ENCODE peak calls at places on chromosomes 4 and X, in seven cellular contexts. One of them, this sample, is unnamed.

GRCh38 chr4:56668267-56668666 is 12.8 kb downstream of the HOPX start:
- DNase-seq in mucosa of descending colon: no peak
- DNase-seq in pancreas: no peak
- DNase-seq in MM.1S: peak; percentile 32
- DNase-seq in cardiac muscle cell: peak; percentile 47
- DNase-seq in HepG2: no peak
- DNase-seq in tibial artery: no peak
- DNase-seq in this sample: no peak

GRCh38 chr4:94550352-94550751 is 98.6 kb downstream of the PDLIM5 start:
- DNase-seq in mucosa of descending colon: no peak
- DNase-seq in pancreas: no peak
- DNase-seq in MM.1S: no peak
- DNase-seq in cardiac muscle cell: peak; percentile 50
- DNase-seq in HepG2: no peak
- DNase-seq in tibial artery: no peak
- DNase-seq in this sample: no peak

GRCh38 chr4:38560340-38560739 is 103.7 kb upstream of the KLF3 start:
- DNase-seq in mucosa of descending colon: no peak
- DNase-seq in pancreas: no peak
- DNase-seq in MM.1S: no peak
- DNase-seq in cardiac muscle cell: no peak
- DNase-seq in HepG2: no peak
- DNase-seq in tibial artery: no peak
- DNase-seq in this sample: no peak

GRCh38 chrX:120697053-120697452 is 67.2 kb upstream of the C1GALT1C1 start:
- DNase-seq in mucosa of descending colon: no peak
- DNase-seq in pancreas: no peak
- DNase-seq in MM.1S: peak; percentile 97
- DNase-seq in cardiac muscle cell: no peak
- DNase-seq in HepG2: no peak
- DNase-seq in tibial artery: no peak
- DNase-seq in this sample: no peak

GRCh38 chr4:139184129-139184528 is 7.1 kb upstream of the ELF2 start:
- DNase-seq in mucosa of descending colon: no peak
- DNase-seq in pancreas: no peak
- DNase-seq in MM.1S: peak; percentile 68
- DNase-seq in cardiac muscle cell: no peak
- DNase-seq in HepG2: no peak
- DNase-seq in tibial artery: no peak
- DNase-seq in this sample: no peak

GRCh38 chr4:6308890-6309643 is 39.4 kb downstream of the WFS1 start:
- DNase-seq in mucosa of descending colon: peak; percentile 42
- DNase-seq in pancreas: no peak
- DNase-seq in MM.1S: no peak
- DNase-seq in cardiac muscle cell: peak; percentile 63
- DNase-seq in HepG2: peak; percentile 79
- DNase-seq in tibial artery: no peak
- DNase-seq in this sample: peak; percentile 82

GRCh38 chrX:18179446-18179845 is 41.2 kb downstream of the BEND2 start:
- DNase-seq in mucosa of descending colon: no peak
- DNase-seq in pancreas: no peak
- DNase-seq in MM.1S: no peak
- DNase-seq in cardiac muscle cell: no peak
- DNase-seq in HepG2: no peak
- DNase-seq in tibial artery: no peak
- DNase-seq in this sample: no peak

GRCh38 chrX:40145670-40146470 is 48.1 kb upstream of the BCOR start:
- DNase-seq in mucosa of descending colon: peak; percentile 23
- DNase-seq in pancreas: no peak
- DNase-seq in MM.1S: no peak
- DNase-seq in cardiac muscle cell: no peak
- DNase-seq in HepG2: no peak
- DNase-seq in tibial artery: no peak
- DNase-seq in this sample: no peak

GRCh38 chrX:115232933-115233496 is 881 bp downstream of the LRCH2 start:
- DNase-seq in mucosa of descending colon: no peak
- DNase-seq in pancreas: no peak
- DNase-seq in MM.1S: no peak
- DNase-seq in cardiac muscle cell: no peak
- DNase-seq in HepG2: no peak
- DNase-seq in tibial artery: no peak
- DNase-seq in this sample: no peak

GRCh38 chr4:61994036-61994435 is 793.9 kb downstream of the ADGRL3 start:
- DNase-seq in mucosa of descending colon: peak; percentile 25
- DNase-seq in pancreas: no peak
- DNase-seq in MM.1S: no peak
- DNase-seq in cardiac muscle cell: no peak
- DNase-seq in HepG2: no peak
- DNase-seq in tibial artery: no peak
- DNase-seq in this sample: no peak

GRCh38 chr4:3659131-3659530 is 107.1 kb upstream of the ADRA2C start:
- DNase-seq in mucosa of descending colon: no peak
- DNase-seq in pancreas: no peak
- DNase-seq in MM.1S: no peak
- DNase-seq in cardiac muscle cell: no peak
- DNase-seq in HepG2: no peak
- DNase-seq in tibial artery: no peak
- DNase-seq in this sample: no peak

GRCh38 chr4:76449362-76449767 is 14.3 kb downstream of the SHROOM3 start:
- DNase-seq in mucosa of descending colon: no peak
- DNase-seq in pancreas: no peak
- DNase-seq in MM.1S: no peak
- DNase-seq in cardiac muscle cell: no peak
- DNase-seq in HepG2: no peak
- DNase-seq in tibial artery: no peak
- DNase-seq in this sample: no peak

GRCh38 chr4:184282251-184282713 is 64.6 kb upstream of the ENPP6 start:
- DNase-seq in mucosa of descending colon: peak; percentile 77
- DNase-seq in pancreas: no peak
- DNase-seq in MM.1S: peak; percentile 90
- DNase-seq in cardiac muscle cell: no peak
- DNase-seq in HepG2: peak; percentile 61
- DNase-seq in tibial artery: no peak
- DNase-seq in this sample: no peak

GRCh38 chr4:184283659-184284335 is 66.1 kb upstream of the ENPP6 start:
- DNase-seq in mucosa of descending colon: peak; percentile 52
- DNase-seq in pancreas: no peak
- DNase-seq in MM.1S: peak; percentile 58
- DNase-seq in cardiac muscle cell: no peak
- DNase-seq in HepG2: no peak
- DNase-seq in tibial artery: no peak
- DNase-seq in this sample: no peak

GRCh38 chr4:184281231-184282139 is 63.8 kb upstream of the ENPP6 start:
- DNase-seq in mucosa of descending colon: no peak
- DNase-seq in pancreas: no peak
- DNase-seq in MM.1S: peak; percentile 84
- DNase-seq in cardiac muscle cell: no peak
- DNase-seq in HepG2: no peak
- DNase-seq in tibial artery: no peak
- DNase-seq in this sample: no peak

GRCh38 chr4:184284336-184284690 is 66.6 kb upstream of the ENPP6 start:
- DNase-seq in mucosa of descending colon: no peak
- DNase-seq in pancreas: no peak
- DNase-seq in MM.1S: peak; percentile 41
- DNase-seq in cardiac muscle cell: no peak
- DNase-seq in HepG2: no peak
- DNase-seq in tibial artery: no peak
- DNase-seq in this sample: no peak

GRCh38 chr4:184282895-184283654 is 65.4 kb upstream of the ENPP6 start:
- DNase-seq in mucosa of descending colon: no peak
- DNase-seq in pancreas: no peak
- DNase-seq in MM.1S: peak; percentile 88
- DNase-seq in cardiac muscle cell: no peak
- DNase-seq in HepG2: no peak
- DNase-seq in tibial artery: no peak
- DNase-seq in this sample: no peak
- H3K4me3 ChIP-seq in mucosa of descending colon: no peak overlapping the region
- H3K4me3 ChIP-seq in pancreas: no peak overlapping the region
- H3K4me3 ChIP-seq in MM.1S: peak overlapping the region; percentile 45
- H3K4me3 ChIP-seq in cardiac muscle cell: no peak overlapping the region
- H3K4me3 ChIP-seq in HepG2: peak overlapping the region; percentile 20
- H3K4me3 ChIP-seq in tibial artery: no peak overlapping the region
- H3K4me3 ChIP-seq in this sample: no peak overlapping the region

DNA sequence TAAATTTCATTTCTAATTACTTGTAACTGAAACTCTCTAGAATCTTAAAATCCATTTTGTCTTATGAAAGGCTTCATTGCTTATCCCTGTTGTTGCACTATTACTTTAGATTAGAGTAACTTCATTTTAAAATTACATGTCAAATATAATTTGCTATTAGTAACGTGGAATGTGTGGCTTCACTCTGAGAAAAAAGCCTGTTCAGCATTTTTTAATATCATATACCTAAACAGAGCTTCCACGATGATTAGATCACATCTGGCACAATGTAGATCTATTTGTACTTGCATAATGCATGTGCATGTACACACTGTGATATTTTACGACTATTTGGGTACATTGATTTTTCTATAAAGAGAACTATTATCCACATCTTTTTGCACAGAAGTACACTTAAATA is 648.1 kb downstream of the RPA4 start:
- DNase-seq in mucosa of descending colon: no peak
- DNase-seq in pancreas: no peak
- DNase-seq in MM.1S: no peak
- DNase-seq in cardiac muscle cell: no peak
- DNase-seq in HepG2: no peak
- DNase-seq in tibial artery: no peak
- DNase-seq in this sample: no peak
- TF ChIP-seq CTCF in mucosa of descending colon: no peak
- TF ChIP-seq CTCF in pancreas: no peak
- TF ChIP-seq CTCF in MM.1S: no peak
- TF ChIP-seq CTCF in cardiac muscle cell: no peak
- TF ChIP-seq CTCF in HepG2: no peak
- TF ChIP-seq CTCF in tibial artery: no peak
- TF ChIP-seq CTCF in this sample: no peak

DNA sequence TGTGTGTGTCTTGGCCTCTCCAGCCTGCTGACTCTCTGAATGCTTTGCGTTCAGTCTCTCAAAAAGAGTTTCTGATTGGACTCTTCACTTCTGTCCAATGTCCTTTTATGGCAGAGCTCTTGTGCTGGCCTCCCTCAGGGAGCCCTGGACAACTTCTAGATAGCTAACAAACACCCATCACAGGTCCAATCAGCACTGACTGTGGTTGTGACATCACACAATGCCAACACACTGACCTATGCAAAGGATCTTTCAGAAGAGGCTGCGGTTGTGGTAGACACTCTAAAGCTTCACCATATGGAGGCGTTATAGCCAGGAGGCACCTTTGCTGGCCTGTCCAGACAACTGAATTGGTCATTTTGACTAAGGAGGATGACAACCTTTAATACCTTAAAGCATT is 53.8 kb upstream of the LSM6 start:
- DNase-seq in mucosa of descending colon: no peak
- DNase-seq in pancreas: no peak
- DNase-seq in MM.1S: no peak
- DNase-seq in cardiac muscle cell: no peak
- DNase-seq in HepG2: no peak
- DNase-seq in tibial artery: no peak
- DNase-seq in this sample: peak; percentile 33
- H3K4me3 ChIP-seq in mucosa of descending colon: no peak overlapping the region
- H3K4me3 ChIP-seq in pancreas: no peak overlapping the region
- H3K4me3 ChIP-seq in MM.1S: no peak overlapping the region
- H3K4me3 ChIP-seq in cardiac muscle cell: no peak overlapping the region
- H3K4me3 ChIP-seq in HepG2: no peak overlapping the region
- H3K4me3 ChIP-seq in tibial artery: no peak overlapping the region
- H3K4me3 ChIP-seq in this sample: no peak overlapping the region

GRCh38 chr4:108714880-108715279 is 48.0 kb downstream of the ETNPPL start:
- DNase-seq in mucosa of descending colon: no peak
- DNase-seq in pancreas: no peak
- DNase-seq in MM.1S: no peak
- DNase-seq in cardiac muscle cell: no peak
- DNase-seq in HepG2: peak; percentile 29
- DNase-seq in tibial artery: no peak
- DNase-seq in this sample: no peak

GRCh38 chr4:108717386-108717785 is 45.5 kb downstream of the ETNPPL start:
- DNase-seq in mucosa of descending colon: no peak
- DNase-seq in pancreas: no peak
- DNase-seq in MM.1S: no peak
- DNase-seq in cardiac muscle cell: no peak
- DNase-seq in HepG2: no peak
- DNase-seq in tibial artery: no peak
- DNase-seq in this sample: no peak

DNA sequence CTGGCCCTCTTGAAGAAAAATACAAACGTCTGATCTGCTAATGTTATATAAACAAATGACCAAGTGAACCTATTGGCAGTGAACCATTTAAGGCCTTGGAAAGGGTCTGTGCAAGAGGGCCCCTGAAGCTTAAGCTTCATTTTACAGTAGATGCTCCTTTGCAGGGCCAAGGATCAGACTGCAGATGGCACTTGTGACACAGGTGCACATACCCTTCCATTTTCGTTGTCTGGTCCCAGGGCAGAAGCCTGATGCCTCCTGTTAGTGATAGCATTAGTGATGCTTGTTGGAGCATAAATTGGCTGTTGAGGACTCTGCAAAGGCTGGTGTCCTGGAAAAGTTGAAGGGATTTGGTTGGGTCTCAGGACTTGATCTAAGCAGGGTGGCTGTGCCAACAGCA is 46.5 kb downstream of the ETNPPL start:
- DNase-seq in mucosa of descending colon: no peak
- DNase-seq in pancreas: no peak
- DNase-seq in MM.1S: no peak
- DNase-seq in cardiac muscle cell: no peak
- DNase-seq in HepG2: no peak
- DNase-seq in tibial artery: no peak
- DNase-seq in this sample: no peak
- TF ChIP-seq CTCF in mucosa of descending colon: no peak
- TF ChIP-seq CTCF in pancreas: no peak
- TF ChIP-seq CTCF in MM.1S: no peak
- TF ChIP-seq CTCF in cardiac muscle cell: no peak
- TF ChIP-seq CTCF in HepG2: peak; percentile 42
- TF ChIP-seq CTCF in tibial artery: no peak
- TF ChIP-seq CTCF in this sample: no peak

GRCh38 chr4:172843273-172843672 is 325.3 kb upstream of the GALNT7 start:
- DNase-seq in mucosa of descending colon: no peak
- DNase-seq in pancreas: no peak
- DNase-seq in MM.1S: no peak
- DNase-seq in cardiac muscle cell: no peak
- DNase-seq in HepG2: no peak
- DNase-seq in tibial artery: no peak
- DNase-seq in this sample: no peak
- H3K4me3 ChIP-seq in mucosa of descending colon: no peak overlapping the region
- H3K4me3 ChIP-seq in pancreas: no peak overlapping the region
- H3K4me3 ChIP-seq in MM.1S: no peak overlapping the region
- H3K4me3 ChIP-seq in cardiac muscle cell: no peak overlapping the region
- H3K4me3 ChIP-seq in HepG2: no peak overlapping the region
- H3K4me3 ChIP-seq in tibial artery: no peak overlapping the region
- H3K4me3 ChIP-seq in this sample: no peak overlapping the region

GRCh38 chrX:43564953-43565352 is 91.1 kb upstream of the MAOA start:
- DNase-seq in mucosa of descending colon: no peak
- DNase-seq in pancreas: no peak
- DNase-seq in MM.1S: no peak
- DNase-seq in cardiac muscle cell: no peak
- DNase-seq in HepG2: no peak
- DNase-seq in tibial artery: no peak
- DNase-seq in this sample: no peak
- TF ChIP-seq CTCF in mucosa of descending colon: no peak
- TF ChIP-seq CTCF in pancreas: peak; percentile 9
- TF ChIP-seq CTCF in MM.1S: no peak
- TF ChIP-seq CTCF in cardiac muscle cell: no peak
- TF ChIP-seq CTCF in HepG2: peak; percentile 18
- TF ChIP-seq CTCF in tibial artery: no peak
- TF ChIP-seq CTCF in this sample: no peak

GRCh38 chrX:136431625-136432024 is 56.1 kb upstream of the BRS3 start:
- DNase-seq in mucosa of descending colon: no peak
- DNase-seq in pancreas: no peak
- DNase-seq in MM.1S: no peak
- DNase-seq in cardiac muscle cell: no peak
- DNase-seq in HepG2: no peak
- DNase-seq in tibial artery: no peak
- DNase-seq in this sample: no peak
- H3K4me3 ChIP-seq in mucosa of descending colon: no peak overlapping the region
- H3K4me3 ChIP-seq in pancreas: no peak overlapping the region
- H3K4me3 ChIP-seq in MM.1S: no peak overlapping the region
- H3K4me3 ChIP-seq in cardiac muscle cell: no peak overlapping the region
- H3K4me3 ChIP-seq in HepG2: no peak overlapping the region
- H3K4me3 ChIP-seq in tibial artery: no peak overlapping the region
- H3K4me3 ChIP-seq in this sample: no peak overlapping the region

GRCh38 chr4:87033902-87034301 is 99.1 kb downstream of the AFF1 start:
- DNase-seq in mucosa of descending colon: no peak
- DNase-seq in pancreas: no peak
- DNase-seq in MM.1S: no peak
- DNase-seq in cardiac muscle cell: no peak
- DNase-seq in HepG2: no peak
- DNase-seq in tibial artery: no peak
- DNase-seq in this sample: no peak
- TF ChIP-seq CTCF in mucosa of descending colon: no peak
- TF ChIP-seq CTCF in pancreas: no peak
- TF ChIP-seq CTCF in MM.1S: no peak
- TF ChIP-seq CTCF in cardiac muscle cell: no peak
- TF ChIP-seq CTCF in HepG2: no peak
- TF ChIP-seq CTCF in tibial artery: no peak
- TF ChIP-seq CTCF in this sample: peak; percentile 15

This sample was measured in BE2C.